ENCODE peak calls at places on chromosome 11, in seven cellular contexts. D is K562, Y is HCT116, E is H1, C is HepG2, L is SK-N-SH, B is GM12878. S is an unnamed sample.

GRCh38 chr11:86212212-86212611 is 32.3 kb upstream of the EED start:
- DNase-seq in D (no peak), Y (no peak), E (no peak), B (no peak), C (no peak), L (no peak), S (no peak)

GRCh38 chr11:104091281-104092071 is 55.0 kb downstream of the DDI1 start:
- DNase-seq in E (no peak), B (no peak), L (no peak), D (no peak), Y (no peak), C (no peak), S (no peak)

GRCh38 chr11:130671801-130672700 is 223.6 kb downstream of the ADAMTS15 start:
- DNase-seq in B (no peak), C (no peak), D (no peak), E (no peak), L (peak; percentile 44), Y (no peak), S (no peak)

GRCh38 chr11:66616379-66617147 is at the start of gene RBM14:
- DNase-seq in B (peak; percentile 97), L (peak; percentile 99), C (peak; percentile 99), E (peak; percentile 96), Y (peak; percentile 98), D (peak; percentile 100), S (peak; percentile 100)

GRCh38 chr11:75174348-75174747 is 23.4 kb downstream of the SLCO2B1 start:
- DNase-seq in E (no peak), B (no peak), D (no peak), C (no peak), L (no peak), Y (no peak), S (no peak)

GRCh38 chr11:46361283-46362145 is 14.3 kb downstream of the DGKZ start:
- DNase-seq in Y (no peak), L (peak; percentile 88), E (no peak), D (peak; percentile 82), C (no peak), B (peak; percentile 44), S (peak; percentile 69)

GRCh38 chr11:2421996-2422395 is 21.4 kb downstream of the TSSC4 start:
- DNase-seq in D (no peak), C (no peak), L (no peak), Y (no peak), B (no peak), E (no peak), S (no peak)

GRCh38 chr11:17473071-17473744 is 3.4 kb downstream of the ABCC8 start:
- DNase-seq in Y (peak; percentile 68), B (no peak), E (peak; percentile 50), D (peak; percentile 41), C (peak; percentile 68), L (peak; percentile 72), S (peak; percentile 66)

GRCh38 chr11:1307998-1308744 is 1.3 kb downstream of the TOLLIP start:
- DNase-seq in B (no peak), D (no peak), Y (no peak), E (no peak), L (peak; percentile 14), C (no peak), S (no peak)

GRCh38 chr11:2769779-2770555 is 70.2 kb upstream of the KCNQ1OT1 start:
- DNase-seq in D (no peak), E (no peak), Y (no peak), L (no peak), B (no peak), C (no peak), S (no peak)

GRCh38 chr11:2689551-2690260 is 10.1 kb downstream of the KCNQ1OT1 start:
- DNase-seq in D (no peak), E (no peak), L (no peak), C (no peak), Y (no peak), B (no peak), S (no peak)

GRCh38 chr11:123654566-123655081 is at the start of gene SCN3B:
- DNase-seq in C (peak; percentile 24), Y (no peak), E (no peak), L (peak; percentile 99), D (peak; percentile 75), B (no peak), S (no peak)

GRCh38 chr11:267491-267994 is 10.7 kb upstream of the NLRP6 start:
- DNase-seq in D (peak; percentile 75), Y (no peak), L (no peak), B (peak; percentile 35), C (no peak), E (no peak), S (peak; percentile 76)

DNA sequence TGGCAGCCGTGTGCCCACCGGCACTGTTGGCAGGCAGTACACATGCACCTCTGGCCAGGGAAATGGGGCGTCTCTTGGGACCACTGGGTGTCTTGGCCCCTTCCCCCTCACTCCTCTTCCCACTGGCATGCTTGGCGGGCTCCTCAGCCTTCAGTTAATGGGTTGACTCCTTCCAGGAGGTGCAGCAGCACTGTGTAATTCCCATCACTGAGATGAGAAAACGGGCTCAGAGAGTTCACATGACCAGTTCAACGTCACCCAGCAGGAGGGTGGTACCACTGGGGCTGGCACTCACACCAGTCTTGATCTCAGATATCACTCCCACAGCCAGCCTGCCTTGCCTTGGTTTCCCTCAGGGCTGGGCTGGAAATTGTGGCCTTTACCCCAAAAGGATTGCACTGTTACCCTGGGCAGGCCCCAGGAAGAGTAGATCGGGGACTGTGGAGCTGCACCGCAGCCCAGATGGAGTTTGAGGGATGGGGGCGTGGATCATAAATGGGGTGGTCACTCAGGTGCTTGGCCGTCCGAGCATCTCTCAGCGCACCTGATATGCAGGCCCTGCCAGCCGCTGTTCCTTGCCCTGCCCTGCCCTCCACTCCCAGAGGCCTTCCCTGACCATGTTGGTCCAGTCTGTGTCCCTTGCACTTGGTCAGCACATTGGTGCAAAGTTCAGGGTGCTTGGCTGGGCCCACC is 16.9 kb downstream of the CAPN5 start:
- DNase-seq in B (no peak), C (no peak), Y (no peak), D (no peak), E (no peak), L (no peak), S (no peak)
- TF ChIP-seq JUND in B (no peak), C (no peak), Y (no peak), D (no peak), E (no peak), L (no peak), S (no peak)

DNA sequence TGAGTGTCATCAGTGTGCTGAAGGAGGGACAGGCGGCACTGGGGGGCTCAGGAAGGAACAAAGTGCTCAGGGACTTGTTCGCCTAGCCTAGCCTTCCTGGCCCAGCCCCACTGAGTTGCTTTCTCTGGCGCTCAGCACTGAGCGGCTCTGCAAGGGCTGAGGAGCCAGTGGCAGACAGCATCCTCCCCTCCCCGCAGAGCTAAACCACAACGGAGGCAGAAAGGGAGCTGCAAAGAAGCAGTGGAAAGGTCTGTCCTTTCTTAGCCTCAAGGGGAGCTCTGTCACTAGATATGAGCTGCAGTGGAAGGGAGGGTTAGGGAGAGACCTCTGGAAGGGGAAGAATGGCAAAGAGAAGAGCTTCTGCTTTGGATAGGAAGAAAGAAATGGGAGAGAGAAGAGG is 89.7 kb upstream of the PHOX2A start:
- DNase-seq in E (peak; percentile 59), L (peak; percentile 61), D (peak; percentile 71), B (no peak), Y (no peak), C (no peak), S (peak; percentile 19)
- TF ChIP-seq JUND in E (no peak), L (no peak), D (no peak), B (no peak), Y (no peak), C (no peak), S (no peak)

GRCh38 chr11:14894657-14895598 is 2.9 kb upstream of the CYP2R1 start:
- DNase-seq in E (no peak), C (no peak), B (no peak), L (no peak), Y (no peak), D (peak; percentile 71), S (no peak)
- TF ChIP-seq JUND in E (no peak), C (no peak), B (no peak), L (no peak), Y (no peak), D (peak; percentile 86), S (no peak)

GRCh38 chr11:119634301-119634700 is 94.7 kb downstream of the NECTIN1 start:
- DNase-seq in Y (no peak), L (no peak), C (no peak), B (no peak), D (no peak), E (no peak), S (no peak)

GRCh38 chr11:119638851-119639250 is 90.1 kb downstream of the NECTIN1 start:
- DNase-seq in B (no peak), Y (no peak), L (no peak), C (no peak), E (no peak), D (no peak), S (no peak)

GRCh38 chr11:119635776-119636175 is 93.2 kb downstream of the NECTIN1 start:
- DNase-seq in L (no peak), B (no peak), D (no peak), C (no peak), Y (no peak), E (no peak), S (no peak)

GRCh38 chr11:119639642-119640205 is 89.3 kb downstream of the NECTIN1 start:
- DNase-seq in C (no peak), L (no peak), Y (no peak), B (no peak), D (no peak), E (no peak), S (no peak)

DNA sequence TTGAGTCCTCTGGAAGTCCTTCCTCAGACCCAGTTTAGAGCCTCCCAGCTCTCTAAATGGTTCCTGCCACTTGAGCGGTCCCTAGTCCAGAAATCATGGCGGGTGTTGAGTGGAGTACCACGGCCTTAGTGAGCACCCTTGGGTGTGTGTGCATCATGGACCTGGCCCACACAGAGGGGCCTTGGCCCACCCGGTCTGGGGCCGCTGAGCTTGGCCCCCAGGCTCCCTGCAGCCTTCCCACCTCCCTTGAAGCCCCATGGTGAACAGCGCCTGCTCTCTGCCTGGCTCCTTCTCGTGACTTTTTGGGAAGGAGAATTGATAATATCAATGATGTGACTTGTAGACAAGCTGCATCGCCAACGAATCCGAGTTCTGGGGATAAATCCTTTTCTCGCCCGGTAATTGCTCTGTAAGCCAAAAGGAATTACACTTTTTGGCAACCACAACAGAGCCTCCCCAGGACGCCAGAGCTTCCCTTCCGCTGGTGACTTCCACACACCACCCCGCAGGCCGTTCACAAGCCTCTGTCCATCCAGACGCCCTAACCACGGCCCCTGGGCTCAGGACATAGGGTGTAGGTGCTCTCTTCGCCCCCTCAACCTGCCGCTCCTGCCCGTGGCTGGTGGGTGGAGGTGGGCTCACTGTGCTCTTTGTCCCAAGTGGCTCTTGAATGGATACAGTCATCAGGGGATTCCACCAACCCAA is 93.8 kb downstream of the NECTIN1 start:
- DNase-seq in L (no peak), Y (no peak), B (no peak), C (no peak), E (no peak), D (no peak), S (no peak)
- TF ChIP-seq JUND in L (no peak), Y (no peak), B (no peak), C (no peak), E (no peak), D (no peak), S (no peak)

DNA sequence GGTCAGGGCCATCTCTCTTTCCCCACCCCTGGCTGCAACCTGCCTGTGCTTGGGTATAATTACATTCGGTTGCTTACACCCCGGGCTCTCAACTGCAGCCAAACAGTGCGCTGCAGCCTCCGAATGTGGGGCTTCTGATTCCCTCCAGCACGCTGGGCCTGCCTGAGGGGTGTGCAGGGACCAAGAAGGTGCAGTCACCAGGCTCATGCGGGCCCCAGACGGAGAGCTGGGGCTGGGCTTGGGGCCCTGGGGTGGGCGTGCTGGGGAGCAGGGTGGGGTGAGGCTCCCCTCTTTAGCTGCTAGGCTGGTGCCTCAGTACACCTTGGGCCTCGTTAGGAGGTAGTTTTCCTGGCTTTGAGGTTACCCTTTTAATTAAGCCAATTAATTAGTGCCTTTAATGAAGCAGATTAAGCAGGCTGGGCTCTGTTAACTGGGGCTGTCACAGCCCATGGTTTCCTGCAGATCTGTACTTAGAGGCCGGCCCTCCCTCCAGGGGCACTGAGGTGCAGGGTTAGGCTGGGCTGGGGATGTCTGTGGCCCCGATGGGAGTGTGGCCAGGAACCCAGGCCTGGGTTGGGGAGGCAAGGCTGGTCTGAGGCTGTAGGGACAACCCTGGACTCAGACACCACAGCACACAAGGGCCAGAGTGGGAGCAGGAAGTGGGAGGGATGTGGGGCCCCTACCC is 17.3 kb downstream of the FLRT1 start:
- DNase-seq in L (no peak), E (no peak), B (no peak), Y (no peak), D (no peak), C (no peak), S (no peak)
- TF ChIP-seq JUND in L (no peak), E (no peak), B (no peak), Y (no peak), D (no peak), C (no peak), S (no peak)

S was measured in T47D.